ENCODE peak calls at places on chromosomes 5 and 9, in six cellular contexts. M is PC-3, R is GM23248, A is IMR-90, K is SK-N-SH, F is colonic mucosa. D is an unnamed sample.

GRCh38 chr9:33435821-33436277 is 11.5 kb downstream of the AQP3 start:
- DNase-seq in M (no peak), R (no peak), A (no peak), K (no peak), F (no peak), D (peak; percentile 16)

GRCh38 chr5:139746691-139747582 is 48.7 kb upstream of the PSD2 start:
- DNase-seq in M (no peak), R (peak; percentile 65), A (peak; percentile 46), K (peak; percentile 74), F (no peak), D (no peak)

GRCh38 chr5:5306696-5307095 is 115.8 kb upstream of the ICE1 start:
- DNase-seq in M (peak; percentile 42), R (peak; percentile 77), A (peak; percentile 4), K (no peak), F (no peak), D (no peak)

GRCh38 chr9:133880851-133881634 is 111.1 kb downstream of the VAV2 start:
- DNase-seq in M (no peak), R (no peak), A (peak; percentile 29), K (peak; percentile 62), F (no peak), D (no peak)

GRCh38 chr9:21505425-21506179 is 23.5 kb upstream of the IFNE start:
- DNase-seq in M (no peak), R (peak; percentile 88), A (peak; percentile 30), K (no peak), F (no peak), D (no peak)

GRCh38 chr5:90558344-90559192 is at the start of gene ADGRV1:
- DNase-seq in M (peak; percentile 99), R (peak; percentile 30), A (peak; percentile 1), K (peak; percentile 96), F (peak; percentile 89), D (peak; percentile 99)

GRCh38 chr9:84403288-84403687 is 62.7 kb upstream of the SLC28A3 start:
- DNase-seq in M (no peak), R (no peak), A (no peak), K (no peak), F (no peak), D (no peak)

GRCh38 chr9:87671925-87672324 is 54.0 kb upstream of the CTSL start:
- DNase-seq in M (no peak), R (no peak), A (no peak), K (no peak), F (no peak), D (no peak)

GRCh38 chr5:10265245-10266109 is 15.4 kb downstream of the CCT5 start:
- DNase-seq in M (no peak), R (no peak), A (no peak), K (no peak), F (no peak), D (no peak)

GRCh38 chr9:109826554-109826953 is 46.6 kb downstream of the PALM2AKAP2 start:
- DNase-seq in M (no peak), R (no peak), A (no peak), K (no peak), F (no peak), D (no peak)

GRCh38 chr5:135879591-135879990 is 16.1 kb downstream of the IL9 start:
- DNase-seq in M (no peak), R (no peak), A (no peak), K (no peak), F (no peak), D (no peak)

GRCh38 chr5:153902026-153902425 is 136.7 kb downstream of the FAM114A2 start:
- DNase-seq in M (no peak), R (peak; percentile 40), A (no peak), K (no peak), F (no peak), D (no peak)

GRCh38 chr5:25119654-25120053 is 474.9 kb upstream of the CDH10 start:
- DNase-seq in M (peak; percentile 68), R (peak; percentile 47), A (no peak), K (peak; percentile 29), F (no peak), D (no peak)

GRCh38 chr5:111699324-111699723 is 57.7 kb downstream of the NREP start:
- DNase-seq in M (no peak), R (no peak), A (no peak), K (no peak), F (no peak), D (no peak)

GRCh38 chr9:106864533-106865143 is 1.7 kb downstream of the ZNF462 start:
- DNase-seq in M (peak; percentile 36), R (peak; percentile 56), A (peak; percentile 43), K (peak; percentile 34), F (no peak), D (no peak)

GRCh38 chr9:98410185-98410697 is 154.8 kb upstream of the TBC1D2 start:
- DNase-seq in M (no peak), R (peak; percentile 96), A (peak; percentile 80), K (peak; percentile 68), F (no peak), D (peak; percentile 66)

GRCh38 chr9:88106492-88106891 is 31.8 kb downstream of the SPATA31C2 start:
- DNase-seq in M (peak; percentile 49), R (peak; percentile 67), A (peak; percentile 36), K (peak; percentile 29), F (peak; percentile 55), D (peak; percentile 35)

GRCh38 chr9:69874301-69875060 is 53.9 kb downstream of the CFAP95 start:
- DNase-seq in M (no peak), R (peak; percentile 57), A (no peak), K (peak; percentile 24), F (no peak), D (no peak)

GRCh38 chr5:150660108-150660831 is 781 bp upstream of the MYOZ3 start:
- DNase-seq in M (no peak), R (no peak), A (no peak), K (peak; percentile 11), F (no peak), D (no peak)

GRCh38 chr9:11973511-11973910 is 719.7 kb upstream of the TYRP1 start:
- DNase-seq in M (no peak), R (no peak), A (no peak), K (no peak), F (no peak), D (no peak)

GRCh38 chr9:89616411-89616810 is 11.6 kb downstream of the GADD45G start:
- DNase-seq in M (no peak), R (no peak), A (no peak), K (no peak), F (no peak), D (no peak)

GRCh38 chr9:3337515-3337914 is 188.3 kb downstream of the RFX3 start:
- DNase-seq in M (peak; percentile 59), R (peak; percentile 75), A (peak; percentile 79), K (peak; percentile 2), F (no peak), D (no peak)

GRCh38 chr5:16889203-16889971 is 46.7 kb downstream of the MYO10 start:
- DNase-seq in M (peak; percentile 89), R (peak; percentile 40), A (peak; percentile 88), K (no peak), F (no peak), D (peak; percentile 49)

GRCh38 chr5:113721171-113721570 is 207.7 kb downstream of the YTHDC2 start:
- DNase-seq in M (no peak), R (no peak), A (no peak), K (no peak), F (no peak), D (no peak)

GRCh38 chr9:137387034-137387890 is 35.7 kb downstream of the EXD3 start:
- DNase-seq in M (no peak), R (no peak), A (no peak), K (no peak), F (no peak), D (peak; percentile 1)

GRCh38 chr5:77366717-77367500 is 125.2 kb downstream of the WDR41 start:
- DNase-seq in M (no peak), R (no peak), A (no peak), K (peak; percentile 37), F (no peak), D (no peak)

GRCh38 chr9:72363908-72364678 is 915 bp downstream of the ZFAND5 start:
- DNase-seq in M (peak; percentile 35), R (peak; percentile 82), A (peak; percentile 61), K (peak; percentile 82), F (peak; percentile 60), D (peak; percentile 72)

GRCh38 chr5:35777358-35778087 is 79.2 kb upstream of the IL7R start:
- DNase-seq in M (peak; percentile 84), R (peak; percentile 96), A (peak; percentile 83), K (peak; percentile 34), F (peak; percentile 67), D (peak; percentile 92)

GRCh38 chr5:169576181-169576598 is 7.4 kb upstream of the SPDL1 start:
- DNase-seq in M (peak; percentile 78), R (peak; percentile 96), A (peak; percentile 87), K (no peak), F (no peak), D (no peak)

GRCh38 chr9:79615038-79615437 is 43.3 kb downstream of the TLE4 start:
- DNase-seq in M (no peak), R (no peak), A (no peak), K (peak; percentile 49), F (no peak), D (no peak)

GRCh38 chr5:172414618-172415599 is 39.4 kb downstream of the SH3PXD2B start:
- DNase-seq in M (peak; percentile 58), R (peak; percentile 83), A (no peak), K (no peak), F (no peak), D (no peak)

GRCh38 chr5:74895906-74896305 is 29.7 kb upstream of the FAM169A start:
- DNase-seq in M (peak; percentile 39), R (peak; percentile 58), A (peak; percentile 59), K (no peak), F (no peak), D (no peak)

GRCh38 chr5:42423285-42424152 is at the start of gene GHR:
- DNase-seq in M (peak; percentile 94), R (peak; percentile 95), A (peak; percentile 88), K (peak; percentile 78), F (peak; percentile 83), D (peak; percentile 93)
- H3K27ac ChIP-seq in M (peak within 1 kb of the TSS; percentile 12), R (peak within 1 kb of the TSS; percentile 6), A (peak within 1 kb of the TSS; percentile 47), K (no peak within 1 kb of the TSS), F (peak within 1 kb of the TSS; percentile 74), D (no peak within 1 kb of the TSS)

DNA sequence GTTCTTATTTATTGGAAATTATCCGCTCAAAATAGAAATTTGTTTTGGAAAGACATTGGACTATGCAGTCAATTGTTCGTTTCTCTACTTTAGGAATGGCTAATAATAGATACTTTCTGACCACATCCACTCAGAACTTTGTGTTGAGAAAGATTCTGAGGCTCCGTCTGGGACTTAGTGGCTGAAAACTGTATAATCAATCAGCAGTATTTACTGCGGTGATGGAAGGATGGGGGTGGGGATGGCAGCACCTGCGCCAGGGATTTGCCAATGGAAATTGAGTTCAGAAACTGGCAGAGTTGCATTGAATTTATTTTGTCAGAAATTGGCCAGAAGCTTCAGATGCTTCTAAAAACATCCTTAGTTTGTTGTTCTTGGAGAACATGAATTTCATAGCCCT is 215.3 kb downstream of the CD180 start:
- DNase-seq in M (no peak), R (no peak), A (no peak), K (no peak), F (no peak), D (no peak)
- H3K4me3 ChIP-seq in M (no peak overlapping the region), R (no peak overlapping the region), A (no peak overlapping the region), K (no peak overlapping the region), F (no peak overlapping the region), D (no peak overlapping the region)

GRCh38 chr9:94911986-94912635 is 185.6 kb downstream of the AOPEP start:
- DNase-seq in M (no peak), R (no peak), A (no peak), K (no peak), F (no peak), D (no peak)
- H3K9ac ChIP-seq in M (no peak overlapping the region), R (no peak overlapping the region), A (no peak overlapping the region), K (no peak overlapping the region), F (no peak overlapping the region), D (no peak overlapping the region)

GRCh38 chr5:27328480-27328879 is 290.1 kb upstream of the CDH9 start:
- DNase-seq in M (peak; percentile 75), R (peak; percentile 80), A (peak; percentile 93), K (no peak), F (no peak), D (no peak)
- H3K27ac ChIP-seq in M (peak overlapping the region; percentile 45), R (peak overlapping the region; percentile 78), A (no peak overlapping the region), K (no peak overlapping the region), F (no peak overlapping the region), D (no peak overlapping the region)

GRCh38 chr5:39200081-39200480 is 19.3 kb downstream of the FYB1 start:
- DNase-seq in M (no peak), R (no peak), A (no peak), K (no peak), F (no peak), D (no peak)
- H3K4me3 ChIP-seq in M (no peak overlapping the region), R (no peak overlapping the region), A (no peak overlapping the region), K (no peak overlapping the region), F (no peak overlapping the region), D (no peak overlapping the region)